ENCODE peak calls at places on chromosomes 16 and 17, in eight cellular contexts. G is breast epithelium; J is cardiac fibroblast; E is HT-29; F is CD8-positive, alpha-beta memory T cell; I is T-helper 1 cell; R is NCI-H1105 treated with DMSO at 0.1 percent for 48 hours; A is left ventricle myocardium inferior. H is an unnamed sample.

GRCh38 chr17:28908640-28909098 is 5.8 kb upstream of the DHRS13 start:
- DNase-seq in A (no peak), E (no peak), I (no peak), G (no peak), R (no peak), J (peak; percentile 73), F (no peak), H (peak; percentile 71)

GRCh38 chr17:77254961-77255741 is 114.4 kb downstream of the SEC14L1 start:
- DNase-seq in I (no peak), J (peak; percentile 87), G (peak; percentile 58), A (no peak), R (no peak), E (peak; percentile 97), F (no peak), H (peak; percentile 77)

GRCh38 chr16:24508614-24509013 is 30.8 kb upstream of the RBBP6 start:
- DNase-seq in I (no peak), F (no peak), J (peak; percentile 80), R (peak; percentile 7), A (no peak), E (no peak), G (no peak), H (no peak)

GRCh38 chr16:66843191-66843590 is 1.0 kb upstream of the CA7 start:
- DNase-seq in I (no peak), E (no peak), J (no peak), G (no peak), F (no peak), R (no peak), A (no peak), H (peak; percentile 30)

GRCh38 chr17:20920813-20921199 is 122.0 kb downstream of the USP22 start:
- DNase-seq in F (no peak), J (peak; percentile 33), G (no peak), A (no peak), E (no peak), I (no peak), R (no peak), H (no peak)

GRCh38 chr16:53433930-53434435 is 288 bp upstream of the RBL2 start:
- DNase-seq in I (no peak), A (no peak), G (no peak), F (no peak), J (peak; percentile 88), E (no peak), R (no peak), H (no peak)

GRCh38 chr16:50474138-50474537 is 74.1 kb upstream of the NKD1 start:
- DNase-seq in E (no peak), G (no peak), F (no peak), J (no peak), I (peak; percentile 18), R (no peak), A (no peak), H (no peak)

GRCh38 chr16:54054237-54054780 is 232.3 kb downstream of the IRX3 start:
- DNase-seq in R (peak; percentile 77), J (no peak), F (no peak), E (no peak), I (no peak), A (no peak), G (no peak), H (no peak)

GRCh38 chr17:16428098-16428882 is 12.9 kb downstream of the TRPV2 start:
- DNase-seq in F (no peak), J (peak; percentile 73), E (peak; percentile 67), I (no peak), R (peak; percentile 15), A (peak; percentile 59), G (no peak), H (no peak)

GRCh38 chr17:72592242-72592966 is 471.6 kb downstream of the SOX9 start:
- DNase-seq in E (peak; percentile 74), F (no peak), I (peak; percentile 75), R (peak; percentile 74), J (peak; percentile 91), G (no peak), A (peak; percentile 43), H (peak; percentile 88)

GRCh38 chr17:76781056-76781982 is 43.4 kb downstream of the MFSD11 start:
- DNase-seq in G (no peak), J (no peak), E (no peak), A (no peak), I (no peak), F (no peak), R (no peak), H (no peak)

GRCh38 chr17:49454050-49454449 is 39.4 kb upstream of the PHB1 start:
- DNase-seq in F (no peak), G (no peak), E (no peak), A (no peak), J (peak; percentile 21), I (no peak), R (no peak), H (no peak)

GRCh38 chr17:44900894-44901293 is 1.6 kb upstream of the EFTUD2 start:
- DNase-seq in R (peak; percentile 14), A (no peak), J (peak; percentile 95), I (no peak), G (no peak), E (no peak), F (no peak), H (no peak)

GRCh38 chr16:46972429-46972970 is 974 bp downstream of the DNAJA2 start:
- DNase-seq in F (peak; percentile 55), A (no peak), E (peak; percentile 60), J (peak; percentile 19), R (peak; percentile 57), I (peak; percentile 45), G (no peak), H (no peak)

GRCh38 chr17:6456321-6456720 is 12.1 kb downstream of the PIMREG start:
- DNase-seq in J (no peak), I (no peak), E (no peak), A (no peak), F (no peak), G (no peak), R (no peak), H (no peak)

GRCh38 chr16:4402439-4403132 is 13.8 kb downstream of the CORO7 start:
- DNase-seq in I (peak; percentile 38), G (peak; percentile 91), F (peak; percentile 65), J (peak; percentile 81), E (peak; percentile 87), R (peak; percentile 41), A (peak; percentile 84), H (peak; percentile 93)

GRCh38 chr16:10776280-10776679 is 32.6 kb downstream of the NUBP1 start:
- DNase-seq in J (no peak), I (peak; percentile 23), E (no peak), A (no peak), R (no peak), F (peak; percentile 33), G (no peak), H (no peak)

GRCh38 chr16:48146131-48146530 is 9.7 kb downstream of the ABCC12 start:
- DNase-seq in J (no peak), R (no peak), A (no peak), E (no peak), F (no peak), G (no peak), I (no peak), H (no peak)

GRCh38 chr17:3860939-3861338 is 14.9 kb upstream of the NCBP3 start:
- DNase-seq in J (no peak), I (no peak), F (no peak), R (no peak), A (no peak), G (no peak), E (no peak), H (no peak)

GRCh38 chr17:40605301-40605700 is 40.0 kb upstream of the CCR7 start:
- DNase-seq in F (peak; percentile 80), R (no peak), G (no peak), J (no peak), A (no peak), I (peak; percentile 74), E (no peak), H (no peak)

GRCh38 chr17:39213852-39214251 is 11.9 kb downstream of the STAC2 start:
- DNase-seq in E (peak; percentile 65), J (no peak), R (no peak), F (no peak), A (no peak), I (no peak), G (peak; percentile 64), H (no peak)

GRCh38 chr17:12859520-12859919 is 70.2 kb downstream of the ARHGAP44 start:
- DNase-seq in F (no peak), G (no peak), R (no peak), J (no peak), A (no peak), I (no peak), E (no peak), H (no peak)

GRCh38 chr17:28033972-28034714 is 8.3 kb upstream of the NLK start:
- DNase-seq in G (no peak), F (no peak), J (peak; percentile 91), E (no peak), R (no peak), A (no peak), I (no peak), H (no peak)

GRCh38 chr17:58120195-58120822 is 27.9 kb upstream of the OR4D1 start:
- DNase-seq in I (peak; percentile 44), J (peak; percentile 68), A (no peak), E (peak; percentile 73), R (no peak), F (peak; percentile 48), G (no peak), H (no peak)

GRCh38 chr17:77802811-77803220 is 155.7 kb upstream of the TNRC6C start:
- DNase-seq in J (peak; percentile 74), G (no peak), I (no peak), R (peak; percentile 76), E (no peak), F (no peak), A (no peak), H (no peak)

GRCh38 chr16:1237990-1238389 is 2.5 kb upstream of the TPSAB1 start:
- DNase-seq in E (no peak), R (no peak), F (no peak), A (no peak), I (no peak), G (no peak), J (no peak), H (no peak)

GRCh38 chr17:80023261-80024205 is 12.1 kb downstream of the TBC1D16 start:
- DNase-seq in J (no peak), I (no peak), F (no peak), A (no peak), E (no peak), G (no peak), R (no peak), H (no peak)